ENCODE peak calls at places on chromosomes 16 and 17, in four cellular contexts. R is GM12878, E is HCT116, K is K562. X is an unnamed sample.

GRCh38 chr17:16419929-16420271 is 4.5 kb downstream of the TRPV2 start:
- DNase-seq in R (no peak), E (no peak), K (no peak), X (no peak)

GRCh38 chr17:56125830-56126819 is 27.1 kb upstream of the ANKFN1 start:
- DNase-seq in R (no peak), E (peak; percentile 52), K (peak; percentile 11), X (no peak)

GRCh38 chr16:25707982-25708583 is 16.3 kb downstream of the HS3ST4 start:
- DNase-seq in R (no peak), E (peak; percentile 18), K (peak; percentile 64), X (peak; percentile 55)

GRCh38 chr16:53022374-53022773 is 30.3 kb downstream of the CHD9NB start:
- DNase-seq in R (no peak), E (peak; percentile 41), K (peak; percentile 64), X (peak; percentile 55)

GRCh38 chr17:40251576-40251975 is 32.5 kb downstream of the WIPF2 start:
- DNase-seq in R (no peak), E (peak; percentile 78), K (peak; percentile 30), X (no peak)

GRCh38 chr17:77723071-77723908 is 235.2 kb upstream of the TNRC6C start:
- DNase-seq in R (no peak), E (no peak), K (no peak), X (no peak)

GRCh38 chr16:67555795-67556212 is 6.5 kb upstream of the CTCF start:
- DNase-seq in R (no peak), E (peak; percentile 16), K (no peak), X (no peak)

GRCh38 chr17:56812971-56813388 is 20.7 kb downstream of the C17orf67 start:
- DNase-seq in R (no peak), E (no peak), K (no peak), X (no peak)

GRCh38 chr17:80817861-80818260 is 173.8 kb upstream of the CHMP6 start:
- DNase-seq in R (no peak), E (no peak), K (no peak), X (no peak)

GRCh38 chr16:13168091-13168572 is 266.7 kb downstream of the SHISA9 start:
- DNase-seq in R (no peak), E (no peak), K (peak; percentile 23), X (no peak)

GRCh38 chr17:62092784-62093183 is 27.7 kb upstream of the MED13 start:
- DNase-seq in R (no peak), E (no peak), K (no peak), X (no peak)

GRCh38 chr16:46932802-46933201 is 40.7 kb downstream of the DNAJA2 start:
- DNase-seq in R (no peak), E (no peak), K (no peak), X (peak; percentile 66)

GRCh38 chr17:61338000-61338864 is 61.4 kb upstream of the TBX2 start:
- DNase-seq in R (no peak), E (peak; percentile 84), K (no peak), X (no peak)

GRCh38 chr17:40113961-40114272 is 7.9 kb upstream of the MSL1 start:
- DNase-seq in R (no peak), E (no peak), K (no peak), X (no peak)

GRCh38 chr17:42329025-42329976 is 41.0 kb downstream of the STAT5A start:
- DNase-seq in R (no peak), E (no peak), K (no peak), X (peak; percentile 74)

GRCh38 chr17:37693328-37693727 is 50.1 kb upstream of the DDX52 start:
- DNase-seq in R (no peak), E (no peak), K (no peak), X (no peak)

GRCh38 chr17:63222655-63223054 is 223.5 kb downstream of the CYB561 start:
- DNase-seq in R (no peak), E (peak; percentile 4), K (no peak), X (no peak)

GRCh38 chr17:2703181-2703580 is 8.4 kb downstream of the CLUH start:
- DNase-seq in R (no peak), E (no peak), K (no peak), X (no peak)

GRCh38 chr17:245020-245419 is 63.6 kb upstream of the DOC2B start:
- DNase-seq in R (no peak), E (no peak), K (no peak), X (no peak)

DNA sequence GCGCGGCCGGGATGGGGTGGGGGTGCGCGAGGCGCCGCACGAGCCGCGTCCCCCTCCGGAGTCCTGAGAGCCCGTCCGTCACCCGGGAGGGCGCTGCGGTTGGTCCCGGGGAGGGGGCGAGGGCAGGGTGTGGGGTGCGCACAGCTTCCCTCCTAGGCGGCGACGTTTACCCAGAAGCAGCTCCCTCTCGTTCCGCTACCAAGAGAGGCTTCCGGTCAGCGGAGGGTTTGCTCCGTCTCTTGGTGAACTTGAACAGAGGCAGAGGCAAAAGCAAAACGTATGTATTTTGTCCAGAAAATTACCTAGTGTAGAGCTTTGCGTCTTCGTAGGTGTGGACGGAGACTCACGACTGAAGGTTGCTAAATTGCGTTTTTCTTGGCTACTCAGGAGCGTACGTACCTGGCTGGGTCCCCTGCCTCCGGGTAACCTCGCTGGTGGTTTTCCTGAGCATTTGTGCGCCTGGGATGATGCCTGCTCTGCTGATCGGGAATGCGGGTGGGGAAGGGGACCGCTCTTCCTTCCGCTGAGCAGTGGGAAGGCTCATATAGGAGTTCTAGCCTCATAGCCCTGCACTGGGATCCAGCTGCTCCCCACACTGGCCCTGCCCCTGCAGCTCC is 824 bp downstream of the WSCD1 start:
- DNase-seq in R (no peak), E (no peak), K (no peak), X (no peak)
- TF ChIP-seq EGR1 in R (no peak), E (no peak), K (no peak), X (no peak)

GRCh38 chr17:68606451-68607307 is 5.5 kb upstream of the FAM20A start:
- DNase-seq in R (no peak), E (no peak), K (no peak), X (no peak)
- TF ChIP-seq EGR1 in R (no peak), E (no peak), K (no peak), X (no peak)

DNA sequence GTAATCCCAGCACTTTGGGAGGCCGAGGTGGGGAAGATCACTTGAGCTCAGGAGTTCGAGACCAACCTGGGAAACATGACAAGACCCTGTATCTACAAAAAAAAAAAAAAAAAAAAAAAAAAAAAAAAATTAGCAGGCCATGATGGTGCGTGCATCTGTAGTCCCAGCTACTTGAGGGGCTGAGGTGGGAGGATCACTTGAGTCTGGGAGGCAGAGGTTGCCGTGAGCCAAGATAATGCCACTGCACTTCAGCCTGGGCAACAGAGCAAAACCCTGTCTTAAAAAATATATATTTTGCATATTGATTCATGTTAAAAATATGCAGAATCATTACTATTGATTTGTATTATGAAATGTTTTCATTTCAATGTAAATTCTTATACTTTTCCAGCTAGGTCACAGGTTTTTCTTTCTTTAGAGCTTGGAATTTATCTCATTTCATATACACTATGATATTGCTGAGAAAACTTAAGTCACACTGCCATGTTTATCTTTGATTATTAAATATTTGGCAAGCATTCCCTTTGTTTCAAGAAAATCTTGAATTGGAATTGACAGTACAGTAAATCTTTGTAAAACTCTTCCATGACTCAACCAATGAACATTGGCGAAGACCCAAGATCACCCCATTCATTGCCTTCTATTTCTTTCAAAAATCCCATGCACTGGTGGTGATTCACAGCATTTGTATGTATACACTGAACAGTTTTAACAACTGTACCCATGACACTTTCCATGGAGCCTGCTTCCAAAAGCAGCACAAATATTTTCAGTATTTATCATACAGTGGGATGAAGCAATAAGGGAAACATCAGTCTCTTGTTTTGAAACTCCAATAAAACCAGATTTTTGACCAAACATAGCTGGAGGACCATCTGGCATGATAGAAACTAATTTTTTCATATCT is 83.5 kb upstream of the TNRC6A start:
- DNase-seq in R (no peak), E (peak; percentile 91), K (no peak), X (no peak)
- TF ChIP-seq EGR1 in R (no peak), E (no peak), K (no peak), X (no peak)

GRCh38 chr17:82529914-82530300 is 10.4 kb downstream of the FOXK2 start:
- DNase-seq in R (no peak), E (no peak), K (no peak), X (no peak)

GRCh38 chr17:82527893-82528292 is 8.4 kb downstream of the FOXK2 start:
- DNase-seq in R (no peak), E (no peak), K (no peak), X (no peak)

GRCh38 chr17:82531431-82531881 is 11.9 kb downstream of the FOXK2 start:
- DNase-seq in R (no peak), E (no peak), K (no peak), X (no peak)

GRCh38 chr17:82525712-82526111 is 6.2 kb downstream of the FOXK2 start:
- DNase-seq in R (no peak), E (no peak), K (no peak), X (no peak)

DNA sequence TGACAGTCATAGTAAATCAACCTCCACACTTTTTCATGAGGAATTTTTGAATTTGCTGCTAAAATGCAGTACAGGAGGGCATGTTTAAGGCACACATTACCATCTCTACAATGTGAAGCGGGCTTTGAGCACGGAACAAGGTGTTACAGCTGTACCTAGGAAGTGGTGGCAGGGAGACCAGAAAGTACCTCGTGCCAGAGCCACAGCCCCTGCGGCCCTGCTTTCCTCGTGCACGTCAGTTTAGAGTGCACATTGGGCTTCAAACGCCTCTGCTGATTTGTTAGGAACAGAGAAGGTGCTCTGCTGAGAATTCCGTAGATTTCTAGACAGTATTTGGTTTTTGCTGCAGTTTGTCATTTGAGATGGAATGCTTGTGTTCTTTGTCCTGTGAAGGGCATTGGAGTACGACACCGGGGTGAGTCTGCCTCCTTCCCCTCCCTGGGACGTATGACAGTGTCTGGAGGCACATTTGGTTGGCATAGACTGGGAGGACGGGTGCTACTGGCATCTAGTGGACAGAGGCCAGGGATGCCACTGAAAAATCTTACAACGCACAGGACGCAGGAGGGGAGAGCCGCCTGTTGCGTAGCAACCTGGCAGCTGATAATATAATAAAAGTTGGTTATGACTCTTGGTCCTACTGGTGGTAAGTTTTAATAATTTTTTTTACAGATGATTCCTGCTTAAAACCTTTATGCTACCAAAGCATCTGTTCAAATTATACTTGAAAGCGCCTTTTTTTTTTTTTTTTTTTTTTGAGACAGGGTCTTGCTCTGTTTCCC is 9.1 kb downstream of the FOXK2 start:
- DNase-seq in R (no peak), E (peak; percentile 31), K (no peak), X (no peak)
- TF ChIP-seq EGR1 in R (no peak), E (no peak), K (no peak), X (no peak)

GRCh38 chr16:19008770-19009169 is 25.0 kb downstream of the TMC7 start:
- DNase-seq in R (no peak), E (no peak), K (no peak), X (no peak)
- TF ChIP-seq EGR1 in R (no peak), E (no peak), K (no peak), X (no peak)

X was measured in H1.